ENCODE peak calls at places on chromosomes 5 and 9, in four cellular contexts. L is GM12878, D is K562, W is HL-60. Z is an unnamed sample.

GRCh38 chr5:33929925-33930690 is 6.1 kb upstream of the RXFP3 start:
- DNase-seq in L (peak), D (no peak), W (no peak), Z (no peak)

GRCh38 chr9:36698984-36699383 is 126.3 kb downstream of the MELK start:
- DNase-seq in L (no peak), D (no peak), W (no peak), Z (no peak)

GRCh38 chr5:173315495-173316352 is 12.5 kb downstream of the STC2 start:
- DNase-seq in L (no peak), D (no peak), W (no peak), Z (no peak)

GRCh38 chr5:72693001-72693442 is 123.4 kb upstream of the TNPO1 start:
- DNase-seq in L (no peak), D (no peak), W (no peak), Z (no peak)

GRCh38 chr9:33718987-33719386 is 76.4 kb upstream of the PRSS3 start:
- DNase-seq in L (no peak), D (no peak), W (peak), Z (no peak)

GRCh38 chr5:90135979-90136378 is 273.6 kb downstream of the CETN3 start:
- DNase-seq in L (no peak), D (peak), W (no peak), Z (no peak)

GRCh38 chr9:82021198-82021597 is 32.6 kb downstream of the SPATA31D1 start:
- DNase-seq in L (no peak), D (no peak), W (no peak), Z (no peak)

GRCh38 chr5:8750100-8750499 is 795.8 kb downstream of the SEMA5A start:
- DNase-seq in L (no peak), D (no peak), W (no peak), Z (no peak)

GRCh38 chr9:130240410-130241197 is 25.0 kb upstream of the HMCN2 start:
- DNase-seq in L (peak), D (peak), W (peak), Z (no peak)

GRCh38 chr9:33860200-33860871 is 43.4 kb downstream of the UBE2R2 start:
- DNase-seq in L (no peak), D (no peak), W (no peak), Z (no peak)

GRCh38 chr9:95626885-95627558 is 110.3 kb upstream of the PTCH1 start:
- DNase-seq in L (no peak), D (no peak), W (no peak), Z (no peak)

GRCh38 chr9:126440938-126441337 is 114.3 kb downstream of the MVB12B start:
- DNase-seq in L (no peak), D (no peak), W (no peak), Z (no peak)

GRCh38 chr5:143435207-143435657 is 31.7 kb upstream of the NR3C1 start:
- DNase-seq in L (peak), D (no peak), W (peak), Z (peak)

GRCh38 chr5:171840066-171840465 is 54.4 kb downstream of the SMIM23 start:
- DNase-seq in L (no peak), D (peak), W (no peak), Z (no peak)

GRCh38 chr9:104868687-104869404 is 59.1 kb downstream of the ABCA1 start:
- DNase-seq in L (no peak), D (peak), W (peak), Z (peak)

GRCh38 chr5:73544429-73545402 is 20.7 kb downstream of the ANKRA2 start:
- DNase-seq in L (no peak), D (no peak), W (no peak), Z (no peak)

GRCh38 chr5:74094096-74094778 is 468.2 kb downstream of the ARHGEF28 start:
- DNase-seq in L (no peak), D (no peak), W (no peak), Z (no peak)

GRCh38 chr5:172166030-172166429 is 22.0 kb downstream of the STK10 start:
- DNase-seq in L (no peak), D (no peak), W (no peak), Z (no peak)

GRCh38 chr5:25119654-25120053 is 474.9 kb upstream of the CDH10 start:
- DNase-seq in L (no peak), D (peak), W (peak), Z (peak)

GRCh38 chr9:86723351-86723750 is 224.0 kb downstream of the GAS1 start:
- DNase-seq in L (no peak), D (no peak), W (no peak), Z (no peak)

GRCh38 chr5:90941002-90941720 is 382.6 kb downstream of the ADGRV1 start:
- DNase-seq in L (no peak), D (no peak), W (no peak), Z (no peak)

GRCh38 chr5:132462856-132463745 is 27.5 kb downstream of the IRF1 start:
- DNase-seq in L (no peak), D (no peak), W (no peak), Z (no peak)

GRCh38 chr9:126974604-126975003 is 60.0 kb downstream of the RALGPS1 start:
- DNase-seq in L (no peak), D (no peak), W (no peak), Z (no peak)

GRCh38 chr9:91768977-91769916 is 180.8 kb downstream of the ROR2 start:
- DNase-seq in L (no peak), D (no peak), W (no peak), Z (no peak)

GRCh38 chr5:116923344-116923743 is 348.7 kb upstream of the SEMA6A start:
- DNase-seq in L (no peak), D (no peak), W (no peak), Z (no peak)

GRCh38 chr5:14199902-14200301 is 56.8 kb downstream of the TRIO start:
- DNase-seq in L (no peak), D (no peak), W (no peak), Z (no peak)

GRCh38 chr9:133008406-133008805 is 22.4 kb upstream of the GTF3C5 start:
- DNase-seq in L (no peak), D (no peak), W (no peak), Z (no peak)

GRCh38 chr5:109485030-109485429 is 75.3 kb upstream of the PJA2 start:
- DNase-seq in L (no peak), D (peak), W (no peak), Z (no peak)

GRCh38 chr9:132575005-132575609 is 7.3 kb upstream of the BARHL1 start:
- DNase-seq in L (no peak), D (peak), W (peak), Z (peak)

GRCh38 chr5:141914154-141914743 is 9.4 kb upstream of the DELE1 start:
- DNase-seq in L (no peak), D (peak), W (peak), Z (peak)

GRCh38 chr5:142421158-142421617 is 96.4 kb upstream of the SPRY4 start:
- DNase-seq in L (no peak), D (no peak), W (no peak), Z (no peak)

GRCh38 chr5:53554444-53554843 is 6.0 kb upstream of the NDUFS4 start:
- DNase-seq in L (no peak), D (peak), W (no peak), Z (no peak)

GRCh38 chr5:53552561-53552960 is 7.9 kb upstream of the NDUFS4 start:
- DNase-seq in L (no peak), D (no peak), W (no peak), Z (no peak)

GRCh38 chr5:53557386-53557785 is 3.1 kb upstream of the NDUFS4 start:
- DNase-seq in L (no peak), D (no peak), W (no peak), Z (no peak)

GRCh38 chr5:53556001-53556400 is 4.4 kb upstream of the NDUFS4 start:
- DNase-seq in L (no peak), D (no peak), W (no peak), Z (no peak)

DNA sequence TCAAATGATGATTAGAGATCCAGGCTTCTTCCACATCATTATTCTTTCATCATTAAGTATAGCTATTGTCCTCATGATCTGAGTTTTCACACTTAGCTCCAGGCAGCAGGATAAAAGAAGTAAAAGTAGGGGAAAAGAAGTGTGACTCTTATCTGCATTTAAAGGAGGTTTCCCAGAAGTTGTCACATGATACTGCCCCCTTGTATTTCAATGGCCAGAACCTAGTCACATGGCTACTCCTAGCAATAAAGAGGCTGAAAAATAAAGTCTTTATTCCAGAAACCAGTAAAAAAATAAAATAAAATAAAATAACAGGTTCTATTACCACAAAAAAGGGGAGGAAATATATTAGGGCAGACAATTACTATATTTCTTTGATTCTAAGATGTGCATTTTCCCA is 5.3 kb upstream of the NDUFS4 start:
- DNase-seq in L (no peak), D (no peak), W (no peak), Z (no peak)
- TF ChIP-seq SPI1 in L (no peak), D (no peak), W (no peak), Z (no peak)

DNA sequence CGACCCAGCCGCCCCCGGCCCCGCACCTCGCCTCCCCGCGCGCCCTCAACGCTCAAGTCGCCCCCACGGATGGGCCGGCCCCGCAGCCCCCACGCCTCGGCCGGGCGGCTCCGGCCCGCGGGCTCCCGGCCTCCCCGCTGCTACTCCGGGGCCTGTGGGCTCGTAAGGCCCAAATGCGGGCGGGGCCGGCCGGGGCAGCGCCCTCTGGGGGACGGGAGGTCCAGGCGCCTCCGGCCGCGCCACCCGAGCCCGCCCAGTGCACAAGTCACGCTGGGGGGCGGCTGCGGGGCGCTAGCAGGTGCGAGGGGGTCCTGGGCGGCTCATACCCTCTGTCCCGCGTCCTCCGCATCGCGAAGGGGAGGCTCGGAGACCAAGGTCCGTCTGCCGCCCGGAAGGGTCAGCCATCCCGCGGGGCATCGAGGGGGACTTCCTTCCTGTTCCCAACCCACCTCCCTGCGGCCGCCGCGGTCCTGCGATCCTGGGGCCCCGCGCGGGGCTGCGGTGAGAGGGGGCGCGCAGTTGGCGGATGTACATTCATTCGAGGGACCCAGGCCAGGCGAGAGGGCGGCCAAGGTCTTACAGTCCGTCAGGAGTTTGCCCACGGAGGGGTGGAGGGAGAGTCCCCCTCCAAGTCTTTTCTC is at the start of gene CIZ1:
- DNase-seq in L (no peak), D (peak), W (peak), Z (peak)
- TF ChIP-seq POLR2AphosphoS5 in L (peak), D (peak), W (peak), Z (no peak)

GRCh38 chr9:114029311-114030170 is 48.6 kb downstream of the AMBP start:
- DNase-seq in L (no peak), D (no peak), W (no peak), Z (no peak)
- TF ChIP-seq SPI1 in L (no peak), D (no peak), W (no peak), Z (no peak)

DNA sequence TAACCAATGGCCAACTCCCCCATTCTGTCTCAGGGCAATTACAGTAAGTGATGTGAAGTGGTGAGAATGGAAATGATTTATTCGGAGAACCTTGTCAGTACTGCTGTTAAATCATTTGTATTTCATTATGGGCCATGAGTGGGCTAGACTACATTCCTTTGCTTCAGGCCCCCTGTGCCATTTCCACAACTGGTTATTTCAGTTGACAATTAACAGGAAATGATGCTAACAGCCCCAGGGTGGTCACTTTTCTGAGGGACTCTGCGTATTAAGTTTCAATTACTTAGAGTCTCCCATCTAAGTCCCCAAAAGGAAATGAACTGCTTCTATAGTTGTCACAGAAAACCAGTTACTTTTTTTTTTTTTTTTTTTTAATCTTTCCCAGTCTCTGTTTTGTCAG is 653.7 kb downstream of the CCDC171 start:
- DNase-seq in L (no peak), D (no peak), W (no peak), Z (no peak)
- TF ChIP-seq POLR2AphosphoS5 in L (no peak), D (no peak), W (no peak), Z (no peak)

GRCh38 chr5:156148307-156148706 is 178.7 kb upstream of the SGCD start:
- DNase-seq in L (no peak), D (no peak), W (no peak), Z (no peak)

GRCh38 chr5:156142867-156143266 is 184.1 kb upstream of the SGCD start:
- DNase-seq in L (no peak), D (no peak), W (no peak), Z (no peak)

GRCh38 chr5:156149203-156149602 is 177.8 kb upstream of the SGCD start:
- DNase-seq in L (no peak), D (no peak), W (no peak), Z (no peak)

GRCh38 chr5:156147251-156147947 is 179.6 kb upstream of the SGCD start:
- DNase-seq in L (no peak), D (no peak), W (no peak), Z (no peak)

GRCh38 chr5:156147948-156148285 is 179.0 kb upstream of the SGCD start:
- DNase-seq in L (no peak), D (no peak), W (no peak), Z (no peak)
- TF ChIP-seq SPI1 in L (no peak), D (no peak), W (no peak), Z (no peak)

GRCh38 chr9:93123561-93124283 is 10.3 kb downstream of the NINJ1 start:
- DNase-seq in L (no peak), D (no peak), W (no peak), Z (peak)

GRCh38 chr9:93124793-93125192 is 9.3 kb downstream of the NINJ1 start:
- DNase-seq in L (no peak), D (no peak), W (no peak), Z (peak)

GRCh38 chr9:93120846-93121315 is 13.2 kb downstream of the NINJ1 start:
- DNase-seq in L (no peak), D (no peak), W (no peak), Z (no peak)

GRCh38 chr9:93121316-93122241 is 12.5 kb downstream of the NINJ1 start:
- DNase-seq in L (no peak), D (no peak), W (no peak), Z (no peak)

DNA sequence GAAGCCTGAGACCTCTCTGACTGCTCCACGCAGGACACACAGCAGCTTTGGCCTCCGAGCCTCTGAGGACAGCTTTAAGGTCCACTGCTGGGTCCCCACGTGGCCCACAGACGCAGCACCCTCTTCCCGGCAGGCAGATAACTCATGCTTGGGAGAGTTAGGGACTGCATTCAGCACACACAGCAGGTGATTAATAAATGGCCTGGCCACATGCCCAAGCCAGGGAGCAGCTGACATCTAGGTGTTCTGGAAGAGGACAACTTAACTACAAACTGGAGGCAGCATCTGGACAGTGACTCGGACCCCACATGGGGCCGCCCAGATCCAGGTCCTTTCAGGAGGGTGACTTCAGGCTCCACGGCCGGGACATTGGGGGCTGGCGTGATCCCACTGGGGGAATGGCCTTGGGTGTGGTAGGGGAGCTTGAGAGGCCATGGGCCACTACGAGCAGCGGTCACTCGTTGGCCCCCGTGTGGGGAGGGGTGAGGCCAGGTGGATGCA is 11.3 kb downstream of the NINJ1 start:
- DNase-seq in L (no peak), D (no peak), W (no peak), Z (no peak)
- TF ChIP-seq POLR2AphosphoS5 in L (no peak), D (no peak), W (no peak), Z (no peak)

GRCh38 chr9:76423216-76424177 is 29.3 kb upstream of the RFK start:
- DNase-seq in L (no peak), D (no peak), W (no peak), Z (no peak)
- TF ChIP-seq SPI1 in L (no peak), D (no peak), W (no peak), Z (no peak)

GRCh38 chr9:93911871-93912554 is 43.1 kb downstream of the BARX1 start:
- DNase-seq in L (no peak), D (no peak), W (no peak), Z (no peak)
- TF ChIP-seq POLR2AphosphoS5 in L (no peak), D (no peak), W (no peak), Z (no peak)

DNA sequence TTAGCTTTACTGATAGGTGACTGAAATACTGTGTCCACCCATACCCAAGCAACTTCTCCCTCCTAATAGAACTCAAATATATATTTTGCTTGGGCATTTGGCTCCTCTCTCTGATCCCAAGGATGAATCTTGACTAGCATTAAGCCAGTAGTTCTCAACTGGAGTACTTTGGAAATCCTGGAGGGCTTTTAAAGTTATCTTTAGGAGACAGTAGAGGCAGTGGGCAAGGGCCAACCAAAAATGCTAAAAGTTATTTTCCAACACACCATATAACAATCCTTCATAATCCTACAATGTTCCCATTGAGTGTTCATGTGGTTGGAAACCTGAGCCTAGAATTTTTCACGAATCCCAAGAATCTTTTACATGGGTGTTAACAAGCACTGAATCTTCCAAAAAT is 11.1 kb upstream of the ETF1 start:
- DNase-seq in L (no peak), D (no peak), W (no peak), Z (no peak)
- TF ChIP-seq SPI1 in L (no peak), D (no peak), W (no peak), Z (no peak)

Z was measured in GM12891.